ENCODE peak calls at places on chromosomes 12 and 14, in seven cellular contexts. One of them, this sample, is unnamed.

GRCh38 chr12:109735825-109736551 is 22.4 kb downstream of the FAM222A start:
- DNase-seq in LHCN-M2: no peak
- DNase-seq in KG1: no peak
- DNase-seq in BE2C: peak; percentile 22
- DNase-seq in 8988T: no peak
- DNase-seq in kidney: peak; percentile 27
- DNase-seq in MG63: no peak
- DNase-seq in this sample: no peak

GRCh38 chr14:73744874-73745529 is 30.8 kb upstream of the PNMA1 start:
- DNase-seq in 8988T: no peak
- DNase-seq in LHCN-M2: no peak
- DNase-seq in kidney: peak; percentile 69
- DNase-seq in MG63: no peak
- DNase-seq in BE2C: no peak
- DNase-seq in KG1: no peak
- DNase-seq in this sample: no peak

GRCh38 chr12:92753976-92754885 is 51.4 kb downstream of the PLEKHG7 start:
- DNase-seq in LHCN-M2: no peak
- DNase-seq in MG63: no peak
- DNase-seq in kidney: no peak
- DNase-seq in BE2C: no peak
- DNase-seq in 8988T: no peak
- DNase-seq in KG1: no peak
- DNase-seq in this sample: no peak

GRCh38 chr12:27818421-27818918 is 38.4 kb upstream of the MANSC4 start:
- DNase-seq in kidney: no peak
- DNase-seq in MG63: no peak
- DNase-seq in 8988T: no peak
- DNase-seq in LHCN-M2: peak; percentile 52
- DNase-seq in KG1: no peak
- DNase-seq in BE2C: no peak
- DNase-seq in this sample: no peak

GRCh38 chr12:66405395-66405794 is 103.1 kb downstream of the HELB start:
- DNase-seq in 8988T: no peak
- DNase-seq in BE2C: no peak
- DNase-seq in KG1: no peak
- DNase-seq in MG63: peak; percentile 24
- DNase-seq in LHCN-M2: peak; percentile 29
- DNase-seq in kidney: no peak
- DNase-seq in this sample: no peak

GRCh38 chr14:68466491-68466977 is 326.3 kb downstream of the ZFP36L1 start:
- DNase-seq in KG1: no peak
- DNase-seq in BE2C: no peak
- DNase-seq in MG63: peak; percentile 19
- DNase-seq in LHCN-M2: peak; percentile 87
- DNase-seq in kidney: no peak
- DNase-seq in 8988T: peak; percentile 26
- DNase-seq in this sample: no peak

GRCh38 chr14:69685716-69686115 is 74.3 kb downstream of the SUSD6 start:
- DNase-seq in 8988T: no peak
- DNase-seq in MG63: peak; percentile 22
- DNase-seq in LHCN-M2: peak; percentile 85
- DNase-seq in kidney: peak; percentile 82
- DNase-seq in BE2C: no peak
- DNase-seq in KG1: no peak
- DNase-seq in this sample: no peak

GRCh38 chr12:100266163-100266801 is 597 bp downstream of the DEPDC4 start:
- DNase-seq in kidney: no peak
- DNase-seq in KG1: no peak
- DNase-seq in 8988T: peak; percentile 22
- DNase-seq in LHCN-M2: no peak
- DNase-seq in BE2C: no peak
- DNase-seq in MG63: no peak
- DNase-seq in this sample: no peak

GRCh38 chr12:49020441-49020840 is 1.9 kb upstream of the PRKAG1 start:
- DNase-seq in kidney: no peak
- DNase-seq in 8988T: no peak
- DNase-seq in KG1: no peak
- DNase-seq in LHCN-M2: no peak
- DNase-seq in BE2C: no peak
- DNase-seq in MG63: no peak
- DNase-seq in this sample: no peak

GRCh38 chr14:71650187-71650586 is 282.0 kb upstream of the RGS6 start:
- DNase-seq in BE2C: no peak
- DNase-seq in KG1: no peak
- DNase-seq in MG63: no peak
- DNase-seq in LHCN-M2: no peak
- DNase-seq in 8988T: no peak
- DNase-seq in kidney: no peak
- DNase-seq in this sample: no peak

GRCh38 chr14:100121643-100122480 is 37.6 kb downstream of the DEGS2 start:
- DNase-seq in KG1: no peak
- DNase-seq in MG63: no peak
- DNase-seq in 8988T: no peak
- DNase-seq in BE2C: no peak
- DNase-seq in kidney: peak; percentile 51
- DNase-seq in LHCN-M2: peak; percentile 19
- DNase-seq in this sample: no peak

GRCh38 chr12:180445-180844 is 33.5 kb downstream of the SLC6A12 start:
- DNase-seq in kidney: no peak
- DNase-seq in KG1: peak; percentile 37
- DNase-seq in BE2C: no peak
- DNase-seq in LHCN-M2: no peak
- DNase-seq in MG63: no peak
- DNase-seq in 8988T: no peak
- DNase-seq in this sample: peak; percentile 71

GRCh38 chr12:28171356-28172060 is 18.7 kb upstream of the CCDC91 start:
- DNase-seq in 8988T: no peak
- DNase-seq in LHCN-M2: no peak
- DNase-seq in BE2C: no peak
- DNase-seq in kidney: no peak
- DNase-seq in KG1: no peak
- DNase-seq in MG63: no peak
- DNase-seq in this sample: no peak

GRCh38 chr12:44389038-44389437 is 487.1 kb downstream of the NELL2 start:
- DNase-seq in KG1: no peak
- DNase-seq in MG63: no peak
- DNase-seq in kidney: no peak
- DNase-seq in BE2C: no peak
- DNase-seq in LHCN-M2: no peak
- DNase-seq in 8988T: no peak
- DNase-seq in this sample: no peak

GRCh38 chr14:105974902-105975301 is 448.5 kb downstream of the TMEM121 start:
- DNase-seq in kidney: no peak
- DNase-seq in KG1: peak; percentile 67
- DNase-seq in BE2C: peak; percentile 64
- DNase-seq in MG63: peak; percentile 33
- DNase-seq in LHCN-M2: peak; percentile 11
- DNase-seq in 8988T: no peak
- DNase-seq in this sample: no peak

GRCh38 chr14:32259368-32260013 is 56.4 kb upstream of the RNU6-8 start:
- DNase-seq in KG1: no peak
- DNase-seq in MG63: peak; percentile 21
- DNase-seq in LHCN-M2: peak; percentile 73
- DNase-seq in BE2C: peak; percentile 63
- DNase-seq in kidney: no peak
- DNase-seq in 8988T: peak; percentile 27
- DNase-seq in this sample: no peak

GRCh38 chr12:67911293-67911637 is 78.0 kb upstream of the IFNG-AS1 start:
- DNase-seq in KG1: no peak
- DNase-seq in 8988T: no peak
- DNase-seq in MG63: no peak
- DNase-seq in kidney: no peak
- DNase-seq in LHCN-M2: no peak
- DNase-seq in BE2C: no peak
- DNase-seq in this sample: no peak

GRCh38 chr12:2439332-2440100 is 355.3 kb upstream of the FKBP4 start:
- DNase-seq in 8988T: no peak
- DNase-seq in KG1: no peak
- DNase-seq in kidney: no peak
- DNase-seq in BE2C: no peak
- DNase-seq in MG63: no peak
- DNase-seq in LHCN-M2: no peak
- DNase-seq in this sample: no peak

GRCh38 chr12:13443028-13443427 is 246.5 kb downstream of the EMP1 start:
- DNase-seq in MG63: no peak
- DNase-seq in LHCN-M2: no peak
- DNase-seq in 8988T: no peak
- DNase-seq in BE2C: no peak
- DNase-seq in KG1: no peak
- DNase-seq in kidney: no peak
- DNase-seq in this sample: no peak

GRCh38 chr12:122830517-122831214 is 4.6 kb upstream of the HIP1R start:
- DNase-seq in MG63: peak; percentile 71
- DNase-seq in KG1: no peak
- DNase-seq in kidney: no peak
- DNase-seq in LHCN-M2: peak; percentile 81
- DNase-seq in 8988T: peak; percentile 52
- DNase-seq in BE2C: no peak
- DNase-seq in this sample: no peak

GRCh38 chr12:130872179-130873096 is 572 bp downstream of the RAN start:
- DNase-seq in 8988T: no peak
- DNase-seq in kidney: peak; percentile 80
- DNase-seq in LHCN-M2: peak; percentile 28
- DNase-seq in KG1: no peak
- DNase-seq in BE2C: peak; percentile 42
- DNase-seq in MG63: peak; percentile 39
- DNase-seq in this sample: peak; percentile 12

GRCh38 chr12:94704452-94704871 is 54.1 kb upstream of the TMCC3 start:
- DNase-seq in kidney: no peak
- DNase-seq in MG63: peak; percentile 73
- DNase-seq in BE2C: no peak
- DNase-seq in KG1: no peak
- DNase-seq in LHCN-M2: peak; percentile 80
- DNase-seq in 8988T: no peak
- DNase-seq in this sample: no peak

GRCh38 chr14:55249423-55249822 is 21.8 kb upstream of the FBXO34 start:
- DNase-seq in kidney: no peak
- DNase-seq in KG1: no peak
- DNase-seq in MG63: peak; percentile 60
- DNase-seq in 8988T: no peak
- DNase-seq in BE2C: no peak
- DNase-seq in LHCN-M2: peak; percentile 76
- DNase-seq in this sample: no peak

GRCh38 chr12:52637299-52637698 is 14.7 kb downstream of the KRT2 start:
- DNase-seq in BE2C: no peak
- DNase-seq in MG63: no peak
- DNase-seq in kidney: no peak
- DNase-seq in KG1: no peak
- DNase-seq in 8988T: no peak
- DNase-seq in LHCN-M2: no peak
- DNase-seq in this sample: no peak

GRCh38 chr12:56104815-56105476 is 587 bp downstream of the PA2G4 start:
- DNase-seq in 8988T: no peak
- DNase-seq in KG1: no peak
- DNase-seq in BE2C: peak; percentile 27
- DNase-seq in LHCN-M2: peak; percentile 23
- DNase-seq in MG63: peak; percentile 25
- DNase-seq in kidney: peak; percentile 90
- DNase-seq in this sample: peak; percentile 17

GRCh38 chr12:123488539-123489230 is 30.7 kb downstream of the SNRNP35 start:
- DNase-seq in BE2C: no peak
- DNase-seq in MG63: no peak
- DNase-seq in kidney: no peak
- DNase-seq in KG1: no peak
- DNase-seq in LHCN-M2: no peak
- DNase-seq in 8988T: no peak
- DNase-seq in this sample: no peak

GRCh38 chr12:64256166-64256800 is 34.2 kb upstream of the KICS2 start:
- DNase-seq in MG63: no peak
- DNase-seq in BE2C: no peak
- DNase-seq in KG1: no peak
- DNase-seq in 8988T: no peak
- DNase-seq in LHCN-M2: peak; percentile 51
- DNase-seq in kidney: no peak
- DNase-seq in this sample: peak; percentile 62

GRCh38 chr12:62860501-62861156 is 74.3 kb downstream of the PPM1H start:
- DNase-seq in kidney: no peak
- DNase-seq in KG1: no peak
- DNase-seq in BE2C: no peak
- DNase-seq in 8988T: no peak
- DNase-seq in LHCN-M2: peak; percentile 23
- DNase-seq in MG63: no peak
- DNase-seq in this sample: no peak

GRCh38 chr14:22147716-22148115 is 441.3 kb downstream of the DAD1 start:
- DNase-seq in KG1: no peak
- DNase-seq in 8988T: no peak
- DNase-seq in MG63: no peak
- DNase-seq in BE2C: no peak
- DNase-seq in LHCN-M2: no peak
- DNase-seq in kidney: no peak
- DNase-seq in this sample: no peak

GRCh38 chr12:96493101-96493500 is 3.7 kb downstream of the CFAP54 start:
- DNase-seq in 8988T: no peak
- DNase-seq in BE2C: no peak
- DNase-seq in KG1: no peak
- DNase-seq in kidney: no peak
- DNase-seq in MG63: no peak
- DNase-seq in LHCN-M2: peak; percentile 40
- DNase-seq in this sample: no peak

GRCh38 chr12:14948672-14949071 is 10.3 kb upstream of the ERP27 start:
- DNase-seq in MG63: no peak
- DNase-seq in LHCN-M2: peak; percentile 88
- DNase-seq in BE2C: peak; percentile 37
- DNase-seq in 8988T: no peak
- DNase-seq in KG1: peak; percentile 42
- DNase-seq in kidney: peak; percentile 49
- DNase-seq in this sample: peak; percentile 96

GRCh38 chr12:32181498-32182175 is 75.0 kb downstream of the BICD1 start:
- DNase-seq in 8988T: no peak
- DNase-seq in KG1: no peak
- DNase-seq in LHCN-M2: no peak
- DNase-seq in BE2C: peak; percentile 39
- DNase-seq in kidney: no peak
- DNase-seq in MG63: no peak
- DNase-seq in this sample: no peak

GRCh38 chr14:94028450-94028826 is 2.3 kb downstream of the OTUB2 start:
- DNase-seq in kidney: no peak
- DNase-seq in BE2C: no peak
- DNase-seq in 8988T: peak; percentile 55
- DNase-seq in KG1: no peak
- DNase-seq in LHCN-M2: peak; percentile 12
- DNase-seq in MG63: no peak
- DNase-seq in this sample: no peak

GRCh38 chr14:39417014-39417413 is 15.2 kb downstream of the FBXO33 start:
- DNase-seq in 8988T: no peak
- DNase-seq in KG1: no peak
- DNase-seq in LHCN-M2: no peak
- DNase-seq in BE2C: peak; percentile 49
- DNase-seq in kidney: no peak
- DNase-seq in MG63: no peak
- DNase-seq in this sample: no peak

GRCh38 chr12:29782285-29782820 is 1.4 kb downstream of the TMTC1 start:
- DNase-seq in kidney: no peak
- DNase-seq in BE2C: no peak
- DNase-seq in KG1: no peak
- DNase-seq in 8988T: no peak
- DNase-seq in LHCN-M2: peak; percentile 90
- DNase-seq in MG63: no peak
- DNase-seq in this sample: no peak

GRCh38 chr12:127070512-127071157 is 1196.3 kb upstream of the TMEM132C start:
- DNase-seq in kidney: no peak
- DNase-seq in MG63: no peak
- DNase-seq in BE2C: no peak
- DNase-seq in 8988T: no peak
- DNase-seq in LHCN-M2: no peak
- DNase-seq in KG1: no peak
- DNase-seq in this sample: no peak